ENCODE peak calls at places on chromosomes 1 and 21, in nine cellular contexts. Z is upper lobe of left lung; O is IMR-90; R is CD4-positive, alpha-beta T cell; C is CD8-positive, alpha-beta T cell; S is T-helper 17 cell; G is body of pancreas; A is thoracic aorta; N is heart right ventricle. I is an unnamed sample.

GRCh38 chr21:34083357-34083756 is 10.0 kb downstream of the MRPS6 start:
- ATAC-seq in O (no peak), C (no peak), N (no peak), Z (no peak), S (no peak), R (no peak), G (no peak), A (no peak), I (no peak)

GRCh38 chr1:35448344-35448801 is 108.8 kb downstream of the KIAA0319L start:
- ATAC-seq in G (peak; percentile 82), Z (peak; percentile 79), N (no peak), C (no peak), S (no peak), O (peak; percentile 67), R (no peak), A (no peak), I (peak; percentile 79)

GRCh38 chr1:179881642-179882252 is 338 bp upstream of the TOR1AIP1 start:
- ATAC-seq in O (peak; percentile 16), Z (no peak), S (no peak), C (no peak), G (peak; percentile 23), A (peak; percentile 13), N (peak; percentile 52), R (no peak), I (no peak)

GRCh38 chr1:51158263-51158662 is 56.2 kb downstream of the C1orf185 start:
- ATAC-seq in G (no peak), Z (no peak), N (no peak), A (no peak), S (no peak), C (no peak), R (no peak), O (no peak), I (no peak)

GRCh38 chr1:201499795-201500669 is 6.9 kb downstream of the CSRP1 start:
- ATAC-seq in Z (no peak), A (peak; percentile 23), S (no peak), R (no peak), O (no peak), C (no peak), G (no peak), N (peak; percentile 32), I (no peak)

GRCh38 chr1:44074415-44074814 is 43.2 kb upstream of the SLC6A9 start:
- ATAC-seq in S (no peak), Z (no peak), O (peak; percentile 37), N (no peak), G (peak; percentile 24), A (no peak), C (no peak), R (no peak), I (no peak)

GRCh38 chr1:10597492-10597891 is 122.7 kb downstream of the PEX14 start:
- ATAC-seq in A (no peak), C (no peak), Z (peak; percentile 15), O (no peak), N (no peak), S (no peak), G (no peak), R (no peak), I (peak; percentile 27)

GRCh38 chr21:37159053-37159776 is 86.2 kb downstream of the TTC3 start:
- ATAC-seq in O (peak; percentile 86), Z (no peak), G (no peak), N (no peak), C (no peak), S (no peak), R (no peak), A (no peak), I (no peak)

GRCh38 chr1:200428482-200429205 is 18.8 kb upstream of the ZNF281 start:
- ATAC-seq in R (no peak), N (no peak), G (no peak), C (no peak), Z (no peak), A (no peak), S (no peak), O (peak; percentile 64), I (no peak)

GRCh38 chr1:180545991-180546390 is 12.8 kb upstream of the OVAAL start:
- ATAC-seq in A (no peak), R (no peak), S (no peak), C (no peak), Z (no peak), N (no peak), O (no peak), G (no peak), I (no peak)

GRCh38 chr1:151523331-151523730 is 12.1 kb downstream of the CGN start:
- ATAC-seq in A (no peak), G (no peak), N (no peak), R (no peak), O (no peak), C (no peak), S (no peak), Z (no peak), I (no peak)

I was measured in esophagus mucosa.